ENCODE peak calls at places on chromosomes 2 and 18, in five cellular contexts. One of them, this sample, is unnamed.

GRCh38 chr18:30625961-30626360 is 416.6 kb downstream of the DSC3 start:
- DNase-seq in heart left ventricle: no peak
- DNase-seq in endothelial cell of umbilical vein: no peak
- DNase-seq in mammary epithelial cell: peak; percentile 61
- DNase-seq in transverse colon: no peak
- DNase-seq in this sample: no peak

GRCh38 chr2:32627441-32627900 is 379 bp upstream of the TTC27 start:
- DNase-seq in heart left ventricle: peak; percentile 57
- DNase-seq in endothelial cell of umbilical vein: no peak
- DNase-seq in mammary epithelial cell: peak; percentile 21
- DNase-seq in transverse colon: peak; percentile 36
- DNase-seq in this sample: peak; percentile 67

GRCh38 chr2:235007664-235008457 is 56.0 kb downstream of the SH3BP4 start:
- DNase-seq in heart left ventricle: no peak
- DNase-seq in endothelial cell of umbilical vein: no peak
- DNase-seq in mammary epithelial cell: no peak
- DNase-seq in transverse colon: no peak
- DNase-seq in this sample: no peak

GRCh38 chr2:26438526-26438925 is 36.8 kb downstream of the DRC1 start:
- DNase-seq in heart left ventricle: no peak
- DNase-seq in endothelial cell of umbilical vein: no peak
- DNase-seq in mammary epithelial cell: no peak
- DNase-seq in transverse colon: no peak
- DNase-seq in this sample: no peak

GRCh38 chr2:68590702-68591101 is 52.7 kb upstream of the PROKR1 start:
- DNase-seq in heart left ventricle: no peak
- DNase-seq in endothelial cell of umbilical vein: no peak
- DNase-seq in mammary epithelial cell: no peak
- DNase-seq in transverse colon: no peak
- DNase-seq in this sample: no peak

GRCh38 chr2:95275601-95276243 is 1.5 kb downstream of the PROM2 start:
- DNase-seq in heart left ventricle: no peak
- DNase-seq in endothelial cell of umbilical vein: no peak
- DNase-seq in mammary epithelial cell: peak; percentile 64
- DNase-seq in transverse colon: peak; percentile 47
- DNase-seq in this sample: no peak

GRCh38 chr2:20637147-20637546 is 13.8 kb downstream of the HS1BP3 start:
- DNase-seq in heart left ventricle: peak; percentile 77
- DNase-seq in endothelial cell of umbilical vein: no peak
- DNase-seq in mammary epithelial cell: no peak
- DNase-seq in transverse colon: no peak
- DNase-seq in this sample: no peak

GRCh38 chr18:9868857-9869712 is 16.7 kb upstream of the TXNDC2 start:
- DNase-seq in heart left ventricle: no peak
- DNase-seq in endothelial cell of umbilical vein: no peak
- DNase-seq in mammary epithelial cell: no peak
- DNase-seq in transverse colon: peak; percentile 33
- DNase-seq in this sample: no peak

GRCh38 chr2:190867182-190867581 is 13.4 kb upstream of the GLS start:
- DNase-seq in heart left ventricle: no peak
- DNase-seq in endothelial cell of umbilical vein: no peak
- DNase-seq in mammary epithelial cell: no peak
- DNase-seq in transverse colon: no peak
- DNase-seq in this sample: no peak

GRCh38 chr2:239471011-239471792 is 70.4 kb upstream of the HDAC4 start:
- DNase-seq in heart left ventricle: no peak
- DNase-seq in endothelial cell of umbilical vein: no peak
- DNase-seq in mammary epithelial cell: no peak
- DNase-seq in transverse colon: no peak
- DNase-seq in this sample: peak; percentile 3

GRCh38 chr2:187360286-187360685 is 87.8 kb downstream of the CALCRL start:
- DNase-seq in heart left ventricle: no peak
- DNase-seq in endothelial cell of umbilical vein: peak; percentile 82
- DNase-seq in mammary epithelial cell: peak; percentile 50
- DNase-seq in transverse colon: no peak
- DNase-seq in this sample: no peak

GRCh38 chr2:5985551-5986229 is 293.5 kb downstream of the SOX11 start:
- DNase-seq in heart left ventricle: no peak
- DNase-seq in endothelial cell of umbilical vein: no peak
- DNase-seq in mammary epithelial cell: no peak
- DNase-seq in transverse colon: no peak
- DNase-seq in this sample: no peak

GRCh38 chr18:62523631-62524442 is 1.0 kb downstream of the ZCCHC2 start:
- DNase-seq in heart left ventricle: peak; percentile 66
- DNase-seq in endothelial cell of umbilical vein: peak; percentile 53
- DNase-seq in mammary epithelial cell: peak; percentile 65
- DNase-seq in transverse colon: peak; percentile 48
- DNase-seq in this sample: peak; percentile 75

GRCh38 chr2:44952143-44952805 is 10.8 kb downstream of the SIX3 start:
- DNase-seq in heart left ventricle: no peak
- DNase-seq in endothelial cell of umbilical vein: peak; percentile 72
- DNase-seq in mammary epithelial cell: peak; percentile 41
- DNase-seq in transverse colon: peak; percentile 24
- DNase-seq in this sample: peak; percentile 34

GRCh38 chr2:26786207-26787023 is 559 bp downstream of the CENPA start:
- DNase-seq in heart left ventricle: no peak
- DNase-seq in endothelial cell of umbilical vein: peak; percentile 15
- DNase-seq in mammary epithelial cell: peak; percentile 11
- DNase-seq in transverse colon: no peak
- DNase-seq in this sample: no peak

GRCh38 chr2:155043097-155043496 is 344.6 kb downstream of the KCNJ3 start:
- DNase-seq in heart left ventricle: no peak
- DNase-seq in endothelial cell of umbilical vein: no peak
- DNase-seq in mammary epithelial cell: no peak
- DNase-seq in transverse colon: no peak
- DNase-seq in this sample: no peak

GRCh38 chr2:31168291-31168690 is 30.1 kb upstream of the GALNT14 start:
- DNase-seq in heart left ventricle: no peak
- DNase-seq in endothelial cell of umbilical vein: no peak
- DNase-seq in mammary epithelial cell: no peak
- DNase-seq in transverse colon: no peak
- DNase-seq in this sample: no peak

GRCh38 chr2:102103992-102104871 is 38.3 kb upstream of the IL1R1 start:
- DNase-seq in heart left ventricle: peak; percentile 82
- DNase-seq in endothelial cell of umbilical vein: peak; percentile 79
- DNase-seq in mammary epithelial cell: peak; percentile 61
- DNase-seq in transverse colon: peak; percentile 70
- DNase-seq in this sample: peak; percentile 72

GRCh38 chr2:234670052-234670451 is 173.2 kb upstream of the ARL4C start:
- DNase-seq in heart left ventricle: no peak
- DNase-seq in endothelial cell of umbilical vein: peak; percentile 39
- DNase-seq in mammary epithelial cell: peak; percentile 88
- DNase-seq in transverse colon: no peak
- DNase-seq in this sample: no peak

GRCh38 chr2:233387667-233388528 is 33.6 kb downstream of the DGKD start:
- DNase-seq in heart left ventricle: peak; percentile 95
- DNase-seq in endothelial cell of umbilical vein: peak; percentile 96
- DNase-seq in mammary epithelial cell: no peak
- DNase-seq in transverse colon: peak; percentile 75
- DNase-seq in this sample: peak; percentile 95

GRCh38 chr18:39751161-39751560 is 2185.6 kb upstream of the CELF4 start:
- DNase-seq in heart left ventricle: no peak
- DNase-seq in endothelial cell of umbilical vein: no peak
- DNase-seq in mammary epithelial cell: no peak
- DNase-seq in transverse colon: no peak
- DNase-seq in this sample: no peak

GRCh38 chr18:10499230-10499629 is 26.6 kb upstream of the NAPG start:
- DNase-seq in heart left ventricle: no peak
- DNase-seq in endothelial cell of umbilical vein: no peak
- DNase-seq in mammary epithelial cell: no peak
- DNase-seq in transverse colon: no peak
- DNase-seq in this sample: no peak

GRCh38 chr2:209974566-209974965 is 27.9 kb upstream of the RPE start:
- DNase-seq in heart left ventricle: no peak
- DNase-seq in endothelial cell of umbilical vein: no peak
- DNase-seq in mammary epithelial cell: peak; percentile 65
- DNase-seq in transverse colon: no peak
- DNase-seq in this sample: no peak

GRCh38 chr18:75162978-75163377 is 46.0 kb downstream of the PTGR3 start:
- DNase-seq in heart left ventricle: no peak
- DNase-seq in endothelial cell of umbilical vein: no peak
- DNase-seq in mammary epithelial cell: no peak
- DNase-seq in transverse colon: no peak
- DNase-seq in this sample: no peak

GRCh38 chr2:47190188-47190818 is 35.2 kb upstream of the STPG4 start:
- DNase-seq in heart left ventricle: no peak
- DNase-seq in endothelial cell of umbilical vein: peak; percentile 46
- DNase-seq in mammary epithelial cell: no peak
- DNase-seq in transverse colon: no peak
- DNase-seq in this sample: no peak

GRCh38 chr2:199659207-199659606 is 191.8 kb downstream of the FTCDNL1 start:
- DNase-seq in heart left ventricle: peak; percentile 54
- DNase-seq in endothelial cell of umbilical vein: peak; percentile 17
- DNase-seq in mammary epithelial cell: no peak
- DNase-seq in transverse colon: no peak
- DNase-seq in this sample: peak; percentile 44

DNA sequence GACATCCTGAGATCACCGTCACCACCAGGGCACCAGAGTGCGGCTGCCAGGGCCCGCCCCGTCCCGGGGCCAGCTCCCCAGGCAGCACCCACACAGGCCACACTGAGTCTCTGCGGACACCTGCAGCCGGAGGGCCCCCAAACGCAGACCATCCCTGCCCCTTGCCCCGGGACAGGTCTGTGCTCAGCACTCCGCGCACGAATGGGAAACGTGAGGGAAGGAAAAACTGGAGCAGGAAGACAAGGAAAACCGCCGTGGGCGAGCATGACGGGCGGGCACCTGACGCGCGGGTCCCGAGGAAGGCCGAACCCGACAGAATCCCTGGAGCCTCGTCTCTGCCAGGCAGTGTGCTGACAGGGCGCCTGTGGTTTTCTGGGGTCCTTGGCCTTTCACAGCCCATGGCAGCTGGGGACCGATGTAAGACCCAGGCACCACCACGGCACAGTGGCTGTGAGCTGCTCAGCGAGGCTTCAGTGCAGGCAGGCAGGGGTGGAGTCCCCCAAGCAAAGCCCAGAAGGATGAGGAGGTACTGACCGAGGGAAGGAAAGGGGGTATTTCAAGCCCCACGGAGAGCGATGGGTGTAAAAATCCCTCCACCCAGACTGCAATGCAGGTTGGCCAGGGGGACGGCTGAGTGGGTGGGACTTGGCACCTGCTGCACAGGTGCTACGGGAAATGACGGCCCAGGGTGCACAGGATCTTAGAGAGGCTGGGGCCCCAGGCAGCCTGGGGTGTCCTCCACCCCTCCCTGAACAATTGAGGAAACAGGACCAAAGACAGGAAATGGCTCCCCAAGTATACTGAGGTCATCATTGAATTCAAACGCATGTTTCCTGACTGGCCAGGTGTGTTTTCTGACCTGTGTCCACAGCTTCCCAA is 59.0 kb downstream of the PXDN start:
- DNase-seq in heart left ventricle: no peak
- DNase-seq in endothelial cell of umbilical vein: no peak
- DNase-seq in mammary epithelial cell: no peak
- DNase-seq in transverse colon: no peak
- DNase-seq in this sample: no peak
- H3K27ac ChIP-seq in heart left ventricle: no peak overlapping the region
- H3K27ac ChIP-seq in endothelial cell of umbilical vein: peak overlapping the region; percentile 32
- H3K27ac ChIP-seq in mammary epithelial cell: no peak overlapping the region
- H3K27ac ChIP-seq in transverse colon: no peak overlapping the region
- H3K27ac ChIP-seq in this sample: no peak overlapping the region

DNA sequence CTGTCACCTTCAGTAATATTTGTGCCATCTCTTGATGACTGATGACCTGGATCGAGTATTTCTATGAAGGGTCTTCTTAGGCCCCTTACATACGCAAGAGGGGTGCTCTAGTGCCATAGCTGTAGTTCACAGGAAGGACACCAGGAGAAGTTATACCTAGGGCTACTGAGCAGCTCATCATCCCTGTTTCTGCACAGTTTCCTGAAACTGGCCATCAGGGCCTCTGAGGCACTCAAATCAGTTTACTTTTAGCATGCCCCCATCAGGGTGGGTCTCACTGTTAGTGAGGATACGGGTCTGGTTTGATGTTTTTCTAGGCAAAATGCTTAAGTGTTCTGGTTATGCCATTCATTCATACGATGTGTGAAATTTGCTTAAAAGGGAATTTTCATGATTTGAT is 20.0 kb upstream of the FBLN7 start:
- DNase-seq in heart left ventricle: no peak
- DNase-seq in endothelial cell of umbilical vein: no peak
- DNase-seq in mammary epithelial cell: no peak
- DNase-seq in transverse colon: no peak
- DNase-seq in this sample: no peak
- TF ChIP-seq CTCF in heart left ventricle: no peak
- TF ChIP-seq CTCF in endothelial cell of umbilical vein: no peak
- TF ChIP-seq CTCF in mammary epithelial cell: no peak
- TF ChIP-seq CTCF in transverse colon: no peak
- TF ChIP-seq CTCF in this sample: no peak

GRCh38 chr2:205543937-205544702 is 138.2 kb upstream of the NRP2 start:
- DNase-seq in heart left ventricle: no peak
- DNase-seq in endothelial cell of umbilical vein: no peak
- DNase-seq in mammary epithelial cell: no peak
- DNase-seq in transverse colon: no peak
- DNase-seq in this sample: no peak

GRCh38 chr2:205543262-205543843 is 138.9 kb upstream of the NRP2 start:
- DNase-seq in heart left ventricle: no peak
- DNase-seq in endothelial cell of umbilical vein: no peak
- DNase-seq in mammary epithelial cell: no peak
- DNase-seq in transverse colon: no peak
- DNase-seq in this sample: no peak

GRCh38 chr2:205539603-205540002 is 142.7 kb upstream of the NRP2 start:
- DNase-seq in heart left ventricle: no peak
- DNase-seq in endothelial cell of umbilical vein: no peak
- DNase-seq in mammary epithelial cell: no peak
- DNase-seq in transverse colon: no peak
- DNase-seq in this sample: no peak

GRCh38 chr2:205534997-205535396 is 147.3 kb upstream of the NRP2 start:
- DNase-seq in heart left ventricle: no peak
- DNase-seq in endothelial cell of umbilical vein: no peak
- DNase-seq in mammary epithelial cell: no peak
- DNase-seq in transverse colon: no peak
- DNase-seq in this sample: no peak

DNA sequence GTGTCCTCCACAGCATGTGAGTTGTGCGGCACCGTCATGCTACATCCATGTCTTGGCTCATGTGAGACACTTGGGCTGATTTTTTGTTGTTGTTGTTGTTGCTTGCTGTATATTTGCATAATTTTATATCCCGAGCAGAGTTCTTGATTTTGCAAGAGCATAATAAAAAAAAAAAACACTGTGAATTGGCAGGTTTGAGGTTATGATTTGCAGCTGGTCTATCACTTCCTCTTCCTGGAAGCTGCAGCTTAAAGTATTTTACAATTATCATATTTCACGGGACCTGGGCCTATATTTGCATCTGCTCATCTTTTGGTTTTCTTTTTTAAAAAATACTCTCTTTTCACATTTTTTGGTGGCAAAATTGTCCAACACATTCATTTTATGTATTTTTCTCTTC is 142.2 kb upstream of the NRP2 start:
- DNase-seq in heart left ventricle: no peak
- DNase-seq in endothelial cell of umbilical vein: no peak
- DNase-seq in mammary epithelial cell: no peak
- DNase-seq in transverse colon: no peak
- DNase-seq in this sample: no peak
- H3K4me1 ChIP-seq in heart left ventricle: peaks cover 10% of the 10 kb centered on the region
- H3K4me1 ChIP-seq in endothelial cell of umbilical vein: no peaks in the 10 kb centered on the region
- H3K4me1 ChIP-seq in mammary epithelial cell: no peaks in the 10 kb centered on the region
- H3K4me1 ChIP-seq in transverse colon: peaks cover 6% of the 10 kb centered on the region
- H3K4me1 ChIP-seq in this sample: no peaks in the 10 kb centered on the region

GRCh38 chr18:59821983-59822382 is 77.8 kb upstream of the PMAIP1 start:
- DNase-seq in heart left ventricle: no peak
- DNase-seq in endothelial cell of umbilical vein: no peak
- DNase-seq in mammary epithelial cell: no peak
- DNase-seq in transverse colon: no peak
- DNase-seq in this sample: no peak
- H3K27ac ChIP-seq in heart left ventricle: no peak overlapping the region
- H3K27ac ChIP-seq in endothelial cell of umbilical vein: no peak overlapping the region
- H3K27ac ChIP-seq in mammary epithelial cell: no peak overlapping the region
- H3K27ac ChIP-seq in transverse colon: no peak overlapping the region
- H3K27ac ChIP-seq in this sample: no peak overlapping the region

GRCh38 chr2:119028327-119029174 is 86.6 kb downstream of the MARCO start:
- DNase-seq in heart left ventricle: no peak
- DNase-seq in endothelial cell of umbilical vein: peak; percentile 4
- DNase-seq in mammary epithelial cell: peak; percentile 35
- DNase-seq in transverse colon: peak; percentile 18
- DNase-seq in this sample: no peak
- TF ChIP-seq CTCF in heart left ventricle: peak; percentile 16
- TF ChIP-seq CTCF in endothelial cell of umbilical vein: peak; percentile 33
- TF ChIP-seq CTCF in mammary epithelial cell: peak; percentile 73
- TF ChIP-seq CTCF in transverse colon: peak; percentile 39
- TF ChIP-seq CTCF in this sample: peak; percentile 37

This sample was measured in adrenal gland.